ENCODE peak calls at places on chromosomes 1 and 21, in six cellular contexts. N is adrenal gland, Y is dorsolateral prefrontal cortex, K is RWPE1, I is psoas muscle, S is stomach. B is an unnamed sample.

GRCh38 chr1:57712846-57713245 is 289.0 kb upstream of the DAB1 start:
- DNase-seq in K (no peak), I (no peak), S (no peak), Y (no peak), N (no peak), B (no peak)

GRCh38 chr1:164712131-164713031 is 153.4 kb downstream of the PBX1 start:
- DNase-seq in K (no peak), I (peak), Y (no peak), N (no peak), S (peak), B (peak)

GRCh38 chr1:84382127-84382526 is 16.2 kb upstream of the DNASE2B start:
- DNase-seq in K (no peak), Y (no peak), N (no peak), S (no peak), I (no peak), B (no peak)

GRCh38 chr1:156491151-156491949 is 9.2 kb downstream of the MEF2D start:
- DNase-seq in Y (no peak), S (no peak), K (no peak), I (peak), N (no peak), B (no peak)

GRCh38 chr1:52925571-52926005 is 1.5 kb upstream of the SCP2 start:
- DNase-seq in N (no peak), I (no peak), S (no peak), K (no peak), Y (no peak), B (no peak)

GRCh38 chr1:42146916-42147320 is 6.3 kb upstream of the GUCA2B start:
- DNase-seq in S (peak), I (peak), N (peak), Y (peak), K (peak), B (peak)

GRCh38 chr1:61119085-61119484 is 36.7 kb downstream of the NFIA start:
- DNase-seq in S (no peak), Y (no peak), N (no peak), I (no peak), K (no peak), B (no peak)

GRCh38 chr1:59290173-59290954 is 6.5 kb upstream of the FGGY start:
- DNase-seq in S (peak), Y (no peak), K (no peak), I (peak), N (no peak), B (peak)

GRCh38 chr1:230186003-230186863 is 119.2 kb downstream of the GALNT2 start:
- DNase-seq in I (no peak), S (peak), K (peak), N (peak), Y (no peak), B (peak)

GRCh38 chr1:213050745-213051126 is 305 bp upstream of the RPS6KC1 start:
- DNase-seq in S (no peak), N (no peak), I (no peak), K (no peak), Y (no peak), B (no peak)

GRCh38 chr1:4954392-4954791 is 300.0 kb downstream of the AJAP1 start:
- DNase-seq in I (no peak), K (no peak), S (no peak), Y (no peak), N (no peak), B (no peak)

GRCh38 chr1:62978056-62978455 is 194.1 kb downstream of the ATG4C start:
- DNase-seq in S (no peak), I (no peak), K (no peak), N (no peak), Y (no peak), B (no peak)

GRCh38 chr1:39692152-39693064 is 1.2 kb upstream of the HPCAL4 start:
- DNase-seq in N (no peak), S (peak), K (no peak), I (no peak), Y (no peak), B (no peak)

GRCh38 chr21:29144736-29145353 is 14.4 kb downstream of the MAP3K7CL start:
- DNase-seq in K (peak), S (no peak), I (no peak), N (no peak), Y (no peak), B (peak)

GRCh38 chr1:176056312-176056711 is 150.8 kb downstream of the COP1 start:
- DNase-seq in K (no peak), I (no peak), Y (no peak), S (no peak), N (no peak), B (no peak)

GRCh38 chr21:38979271-38980196 is 173.8 kb downstream of the ETS2 start:
- DNase-seq in I (no peak), K (no peak), N (no peak), S (no peak), Y (no peak), B (peak)

GRCh38 chr21:34669149-34669879 is 520 bp downstream of the CLIC6 start:
- DNase-seq in I (no peak), S (peak), K (no peak), N (no peak), Y (no peak), B (no peak)

GRCh38 chr1:234941711-234942320 is 186.8 kb downstream of the TOMM20 start:
- DNase-seq in I (no peak), K (no peak), S (no peak), Y (no peak), N (no peak), B (no peak)

GRCh38 chr1:220483700-220484099 is 44.2 kb upstream of the MARK1 start:
- DNase-seq in I (no peak), K (no peak), N (no peak), Y (no peak), S (no peak), B (no peak)

GRCh38 chr1:3652538-3653285 is 396 bp downstream of the TP73 start:
- DNase-seq in I (no peak), K (no peak), Y (no peak), S (no peak), N (no peak), B (no peak)

GRCh38 chr1:234869182-234870019 is 259.2 kb downstream of the TOMM20 start:
- DNase-seq in Y (no peak), N (no peak), S (no peak), K (no peak), I (no peak), B (no peak)

GRCh38 chr1:67347688-67348472 is 40.2 kb downstream of the IL12RB2 start:
- DNase-seq in I (no peak), N (peak), S (peak), Y (peak), K (peak), B (peak)

GRCh38 chr1:117147341-117147831 is 25.8 kb upstream of the TRIM45 start:
- DNase-seq in N (no peak), I (no peak), S (no peak), K (no peak), Y (no peak), B (peak)

GRCh38 chr1:160127381-160127780 is 11.8 kb downstream of the ATP1A2 start:
- DNase-seq in S (no peak), Y (no peak), N (no peak), K (no peak), I (no peak), B (no peak)

GRCh38 chr1:243447342-243447741 is 191.5 kb downstream of the SDCCAG8 start:
- DNase-seq in S (peak), I (no peak), N (peak), Y (no peak), K (peak), B (peak)

GRCh38 chr1:153567621-153568366 is 2.1 kb upstream of the S100A2 start:
- DNase-seq in K (peak), I (no peak), Y (no peak), N (no peak), S (no peak), B (peak)

GRCh38 chr21:9837946-9838801 is 683.2 kb upstream of the TPTE start:
- DNase-seq in S (no peak), K (no peak), Y (no peak), N (no peak), I (peak), B (no peak)

GRCh38 chr1:68049941-68050878 is at the start of gene DIRAS3:
- DNase-seq in N (peak), K (peak), S (no peak), I (peak), Y (no peak), B (peak)

GRCh38 chr1:207672525-207673130 is 27.7 kb downstream of the CR1L start:
- DNase-seq in K (peak), N (no peak), I (no peak), S (peak), Y (peak), B (peak)

GRCh38 chr1:174712541-174712940 is 264.8 kb downstream of the GPR52 start:
- DNase-seq in N (no peak), K (no peak), I (no peak), Y (no peak), S (no peak), B (no peak)

GRCh38 chr1:119870917-119871486 is 25.3 kb downstream of the ADAM30 start:
- DNase-seq in I (peak), S (peak), N (peak), K (peak), Y (peak), B (peak)

GRCh38 chr21:32682696-32683474 is 44.9 kb downstream of the SYNJ1 start:
- DNase-seq in Y (no peak), N (no peak), S (no peak), K (no peak), I (no peak), B (no peak)

GRCh38 chr1:220877348-220878095 is 1.7 kb upstream of the HLX start:
- DNase-seq in I (no peak), K (no peak), S (no peak), N (no peak), Y (no peak), B (no peak)

GRCh38 chr1:8211620-8212442 is 106.1 kb upstream of the SLC45A1 start:
- DNase-seq in Y (no peak), S (peak), K (peak), N (no peak), I (peak), B (peak)

GRCh38 chr1:162756523-162756922 is 34.0 kb upstream of the HSD17B7 start:
- DNase-seq in K (peak), I (no peak), S (no peak), N (no peak), Y (no peak), B (peak)

GRCh38 chr1:198125995-198126758 is 30.6 kb upstream of the NEK7 start:
- DNase-seq in S (no peak), Y (no peak), I (no peak), K (peak), N (no peak), B (peak)

GRCh38 chr1:198124665-198125064 is 32.1 kb upstream of the NEK7 start:
- DNase-seq in Y (no peak), K (no peak), S (no peak), I (no peak), N (no peak), B (no peak)

GRCh38 chr1:198123146-198123545 is 33.7 kb upstream of the NEK7 start:
- DNase-seq in I (no peak), K (no peak), Y (no peak), N (no peak), S (no peak), B (no peak)

GRCh38 chr1:198121058-198121829 is 35.6 kb upstream of the NEK7 start:
- DNase-seq in N (no peak), I (no peak), Y (no peak), S (no peak), K (peak), B (peak)

GRCh38 chr1:198122693-198123092 is 34.1 kb upstream of the NEK7 start:
- DNase-seq in K (no peak), Y (no peak), N (no peak), S (no peak), I (no peak), B (no peak)
- H3K27ac ChIP-seq in K (no peak), Y (no peak), N (no peak), S (no peak), I (no peak), B (no peak)

DNA sequence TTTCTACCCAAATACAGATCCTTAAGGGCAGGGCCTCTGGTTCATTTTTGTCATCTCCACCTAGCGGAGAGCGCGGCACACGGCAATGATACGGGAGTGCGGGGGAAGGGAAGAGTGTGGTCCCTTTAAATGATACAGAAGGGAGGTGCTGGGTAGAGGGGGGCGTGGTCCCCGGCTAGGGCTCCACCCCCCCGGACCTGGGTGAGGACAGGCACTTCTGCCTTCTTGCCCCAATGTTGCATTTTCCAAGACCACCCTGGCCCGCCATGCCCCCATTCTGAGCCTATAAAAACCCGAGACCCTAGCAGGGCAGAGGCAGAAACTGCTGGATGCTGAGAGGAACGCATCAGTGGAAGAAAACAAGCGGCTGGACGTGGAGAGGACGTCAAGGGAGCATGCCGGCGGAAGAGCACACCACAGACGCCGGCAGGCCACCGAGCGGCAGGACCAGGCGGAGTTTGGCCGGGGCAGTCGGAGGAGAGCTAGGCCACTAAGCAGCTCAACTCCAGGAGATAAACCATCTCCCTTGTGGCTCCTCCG is 30.0 kb downstream of the LRRC3 start:
- DNase-seq in Y (no peak), I (peak), N (peak), S (no peak), K (no peak), B (no peak)
- TF ChIP-seq CTCF in Y (no peak), I (no peak), N (no peak), S (peak), K (no peak), B (no peak)

GRCh38 chr1:101237229-101237837 is 514 bp downstream of the S1PR1 start:
- DNase-seq in S (no peak), N (no peak), I (no peak), K (peak), Y (no peak), B (peak)
- H3K27ac ChIP-seq in S (peak), N (no peak), I (peak), K (no peak), Y (no peak), B (peak)

GRCh38 chr1:26848947-26849774 is 13.8 kb upstream of the SFN start:
- DNase-seq in I (no peak), S (peak), K (peak), N (peak), Y (no peak), B (peak)
- TF ChIP-seq CTCF in I (no peak), S (no peak), K (no peak), N (no peak), Y (no peak), B (no peak)

DNA sequence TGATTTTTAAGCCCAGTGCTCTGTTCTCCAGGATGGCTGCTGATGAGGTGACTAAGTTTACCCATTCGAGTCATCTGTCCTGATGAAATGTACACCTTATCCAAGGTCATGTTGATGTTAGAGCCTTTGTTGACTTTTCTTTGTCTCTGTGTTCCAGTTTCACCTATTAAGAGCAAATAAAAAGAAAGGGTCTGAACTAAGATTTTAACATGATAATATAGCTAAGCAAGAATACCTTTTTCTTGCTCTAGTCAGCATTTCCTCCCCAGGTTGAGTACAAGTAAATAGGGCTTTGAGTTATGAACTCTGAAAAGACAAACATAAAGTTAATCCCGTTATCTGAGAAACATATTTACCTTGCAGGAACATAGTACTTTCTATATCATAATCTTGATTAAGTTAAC is 52.1 kb upstream of the GPR88 start:
- DNase-seq in K (no peak), Y (no peak), N (no peak), S (no peak), I (no peak), B (peak)
- H3K27ac ChIP-seq in K (no peak), Y (no peak), N (no peak), S (no peak), I (no peak), B (no peak)

GRCh38 chr1:245779797-245780529 is 625.2 kb downstream of the KIF26B start:
- DNase-seq in Y (no peak), K (no peak), N (no peak), I (no peak), S (no peak), B (no peak)
- TF ChIP-seq CTCF in Y (no peak), K (no peak), N (no peak), I (no peak), S (no peak), B (peak)

GRCh38 chr1:159090566-159091546 is 14.3 kb upstream of the AIM2 start:
- DNase-seq in I (no peak), S (no peak), N (no peak), K (peak), Y (no peak), B (peak)

GRCh38 chr1:159089184-159089791 is 12.7 kb upstream of the AIM2 start:
- DNase-seq in K (no peak), Y (no peak), N (no peak), S (no peak), I (no peak), B (no peak)

GRCh38 chr1:159091547-159092397 is 15.2 kb upstream of the AIM2 start:
- DNase-seq in Y (no peak), K (peak), N (no peak), S (no peak), I (no peak), B (peak)

GRCh38 chr1:159088566-159089183 is 12.1 kb upstream of the AIM2 start:
- DNase-seq in Y (no peak), S (no peak), I (no peak), K (no peak), N (no peak), B (no peak)

DNA sequence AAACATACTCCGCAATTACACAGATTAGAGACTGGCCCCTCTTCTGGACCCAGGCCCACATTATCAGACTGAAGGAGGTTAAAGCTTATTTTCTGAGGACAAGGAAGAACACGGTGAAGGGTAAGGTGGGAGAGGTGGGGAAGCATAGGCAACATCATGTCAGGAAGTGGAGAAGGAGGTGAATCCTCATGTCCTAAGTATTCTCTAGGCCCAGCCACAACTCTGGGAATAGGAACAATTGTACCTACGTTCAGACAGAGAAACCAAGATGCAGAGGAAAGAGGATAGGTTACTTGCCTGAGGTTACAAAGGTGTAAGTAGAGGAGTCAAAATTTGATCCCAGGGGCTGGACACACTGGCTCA is 15.8 kb upstream of the AIM2 start:
- DNase-seq in I (no peak), K (peak), Y (no peak), N (no peak), S (no peak), B (no peak)
- H3K27ac ChIP-seq in I (no peak), K (peak), Y (no peak), N (no peak), S (no peak), B (peak)

DNA sequence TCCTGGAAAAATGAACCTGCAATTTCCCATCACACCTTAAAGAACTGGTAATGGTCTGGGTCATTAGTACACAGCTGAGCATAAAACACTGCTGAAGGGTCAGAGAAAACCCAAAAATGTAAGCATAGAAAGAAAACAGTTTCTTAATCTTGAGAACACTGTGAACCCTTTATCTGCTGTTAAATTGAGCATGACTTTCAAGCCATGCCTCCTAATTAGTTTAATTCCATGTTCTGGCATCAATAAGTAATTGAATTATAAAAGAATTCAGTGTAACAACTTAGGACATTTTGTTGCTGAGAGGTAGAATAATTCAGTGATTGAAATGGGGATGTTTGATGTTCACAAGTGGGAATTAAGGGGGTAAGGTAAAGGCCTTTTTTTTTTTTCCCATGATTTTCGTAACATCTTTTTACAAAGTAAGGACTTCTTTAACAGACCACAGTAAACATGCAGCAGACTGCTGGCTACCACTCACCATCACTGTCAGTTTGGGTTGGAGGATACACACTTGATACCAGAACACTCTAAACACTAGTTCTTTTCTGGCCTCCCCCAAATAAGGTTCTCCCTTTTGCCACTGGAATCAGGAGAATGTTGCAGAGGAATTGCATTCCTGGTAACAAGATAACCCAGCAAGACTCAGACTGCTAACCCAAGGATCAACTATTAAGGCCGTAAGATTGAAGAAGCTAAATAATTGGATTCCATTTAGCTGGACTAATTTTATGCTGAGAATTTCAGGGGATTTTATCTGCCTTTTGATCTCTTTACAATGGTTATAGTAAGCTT is 3.0 kb downstream of the RWDD3 start:
- DNase-seq in I (no peak), S (no peak), N (no peak), Y (no peak), K (no peak), B (no peak)
- TF ChIP-seq CTCF in I (no peak), S (no peak), N (no peak), Y (no peak), K (no peak), B (no peak)

DNA sequence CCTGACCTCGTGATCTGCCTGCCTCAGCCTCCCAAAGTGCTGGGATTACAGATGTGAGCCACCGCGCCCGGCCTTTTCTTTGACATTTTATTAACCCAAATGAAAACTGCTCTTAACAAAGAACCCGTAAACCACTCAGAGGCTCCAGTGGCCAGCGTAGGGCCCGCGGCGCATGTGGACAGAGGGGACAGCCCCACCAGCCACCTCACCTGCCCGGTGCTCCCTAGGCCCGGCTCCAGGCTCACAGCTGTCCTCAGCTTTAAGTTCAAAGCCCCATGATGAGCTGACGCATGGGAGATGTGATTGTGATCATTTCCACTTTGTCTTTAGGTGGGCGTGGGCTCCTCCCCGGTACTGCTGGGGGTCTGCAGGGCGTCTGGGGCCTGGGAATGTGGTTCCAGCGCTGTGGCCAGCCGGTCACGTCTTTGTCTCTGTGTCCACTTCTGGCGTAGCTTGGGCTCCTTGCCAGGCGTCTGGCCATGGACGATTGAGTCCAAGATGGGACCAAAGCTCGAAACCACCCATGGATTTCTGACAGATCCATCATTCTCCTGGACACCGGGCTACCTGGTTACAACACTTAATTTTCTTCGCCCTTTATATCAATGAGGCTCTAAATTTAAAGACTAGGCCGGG is 6.9 kb downstream of the PRKCZ start:
- DNase-seq in S (no peak), Y (no peak), I (no peak), K (no peak), N (no peak), B (no peak)
- H3K27ac ChIP-seq in S (no peak), Y (no peak), I (no peak), K (no peak), N (no peak), B (no peak)

B was measured in mammary epithelial cell.